ENCODE peak calls at places on chromosomes 2 and 18, in six cellular contexts. One of them, this sample, is unnamed.

GRCh38 chr2:58140508-58141072 is 94.0 kb downstream of the VRK2 start:
- DNase-seq in ovary: no peak
- DNase-seq in A549: no peak
- DNase-seq in SJSA1: no peak
- DNase-seq in uterus: no peak
- DNase-seq in tibial artery: no peak
- DNase-seq in this sample: no peak

GRCh38 chr2:178006710-178007109 is 65.9 kb downstream of the PDE11A start:
- DNase-seq in ovary: no peak
- DNase-seq in A549: no peak
- DNase-seq in SJSA1: no peak
- DNase-seq in uterus: no peak
- DNase-seq in tibial artery: no peak
- DNase-seq in this sample: no peak

GRCh38 chr2:167550448-167550847 is 662.2 kb downstream of the XIRP2 start:
- DNase-seq in ovary: no peak
- DNase-seq in A549: peak; percentile 26
- DNase-seq in SJSA1: no peak
- DNase-seq in uterus: no peak
- DNase-seq in tibial artery: no peak
- DNase-seq in this sample: no peak

GRCh38 chr18:23281626-23282436 is 146.5 kb downstream of the CABLES1 start:
- DNase-seq in ovary: no peak
- DNase-seq in A549: peak; percentile 10
- DNase-seq in SJSA1: peak; percentile 71
- DNase-seq in uterus: no peak
- DNase-seq in tibial artery: no peak
- DNase-seq in this sample: no peak

GRCh38 chr2:39618736-39619135 is 47.0 kb upstream of the TMEM178A start:
- DNase-seq in ovary: no peak
- DNase-seq in A549: no peak
- DNase-seq in SJSA1: no peak
- DNase-seq in uterus: no peak
- DNase-seq in tibial artery: no peak
- DNase-seq in this sample: no peak

GRCh38 chr2:62505649-62506420 is at the start of gene TMEM17:
- DNase-seq in ovary: peak; percentile 95
- DNase-seq in A549: peak; percentile 97
- DNase-seq in SJSA1: peak; percentile 94
- DNase-seq in uterus: peak; percentile 95
- DNase-seq in tibial artery: peak; percentile 96
- DNase-seq in this sample: peak; percentile 93

GRCh38 chr2:234422242-234422641 is 74.6 kb downstream of the ARL4C start:
- DNase-seq in ovary: no peak
- DNase-seq in A549: peak; percentile 92
- DNase-seq in SJSA1: no peak
- DNase-seq in uterus: no peak
- DNase-seq in tibial artery: no peak
- DNase-seq in this sample: no peak

GRCh38 chr2:233101826-233102225 is 41.7 kb downstream of the INPP5D start:
- DNase-seq in ovary: no peak
- DNase-seq in A549: no peak
- DNase-seq in SJSA1: no peak
- DNase-seq in uterus: no peak
- DNase-seq in tibial artery: no peak
- DNase-seq in this sample: no peak

GRCh38 chr2:222293660-222294630 is 4.9 kb downstream of the PAX3 start:
- DNase-seq in ovary: no peak
- DNase-seq in A549: no peak
- DNase-seq in SJSA1: no peak
- DNase-seq in uterus: no peak
- DNase-seq in tibial artery: no peak
- DNase-seq in this sample: no peak

GRCh38 chr2:173339807-173340206 is 14.9 kb upstream of the CDCA7 start:
- DNase-seq in ovary: no peak
- DNase-seq in A549: no peak
- DNase-seq in SJSA1: no peak
- DNase-seq in uterus: no peak
- DNase-seq in tibial artery: no peak
- DNase-seq in this sample: no peak

GRCh38 chr2:100427627-100428258 is 10.3 kb upstream of the CHST10 start:
- DNase-seq in ovary: peak; percentile 56
- DNase-seq in A549: peak; percentile 59
- DNase-seq in SJSA1: no peak
- DNase-seq in uterus: peak; percentile 49
- DNase-seq in tibial artery: no peak
- DNase-seq in this sample: peak; percentile 57

GRCh38 chr2:46431481-46432235 is 47.7 kb upstream of the TMEM247 start:
- DNase-seq in ovary: no peak
- DNase-seq in A549: no peak
- DNase-seq in SJSA1: no peak
- DNase-seq in uterus: no peak
- DNase-seq in tibial artery: no peak
- DNase-seq in this sample: no peak

GRCh38 chr2:40797115-40797514 is 345.2 kb upstream of the SLC8A1 start:
- DNase-seq in ovary: no peak
- DNase-seq in A549: no peak
- DNase-seq in SJSA1: no peak
- DNase-seq in uterus: peak; percentile 20
- DNase-seq in tibial artery: no peak
- DNase-seq in this sample: no peak

GRCh38 chr2:112712903-112713584 is 7.8 kb upstream of the NT5DC4 start:
- DNase-seq in ovary: no peak
- DNase-seq in A549: peak; percentile 45
- DNase-seq in SJSA1: peak; percentile 36
- DNase-seq in uterus: no peak
- DNase-seq in tibial artery: no peak
- DNase-seq in this sample: no peak

GRCh38 chr2:20421336-20421987 is 25.4 kb upstream of the RHOB start:
- DNase-seq in ovary: no peak
- DNase-seq in A549: no peak
- DNase-seq in SJSA1: no peak
- DNase-seq in uterus: no peak
- DNase-seq in tibial artery: peak; percentile 73
- DNase-seq in this sample: no peak
- H3K4me1 ChIP-seq in ovary: peaks cover 21% of the 10 kb centered on the region
- H3K4me1 ChIP-seq in A549: peaks cover 2% of the 10 kb centered on the region
- H3K4me1 ChIP-seq in SJSA1: peaks cover 64% of the 10 kb centered on the region
- H3K4me1 ChIP-seq in uterus: peaks cover 9% of the 10 kb centered on the region
- H3K4me1 ChIP-seq in tibial artery: peaks cover 66% of the 10 kb centered on the region
- H3K4me1 ChIP-seq in this sample: peaks cover 31% of the 10 kb centered on the region

GRCh38 chr2:237869357-237870102 is 10.1 kb downstream of the RAMP1 start:
- DNase-seq in ovary: no peak
- DNase-seq in A549: no peak
- DNase-seq in SJSA1: no peak
- DNase-seq in uterus: no peak
- DNase-seq in tibial artery: no peak
- DNase-seq in this sample: no peak

GRCh38 chr2:237872178-237872887 is 12.9 kb downstream of the RAMP1 start:
- DNase-seq in ovary: no peak
- DNase-seq in A549: no peak
- DNase-seq in SJSA1: no peak
- DNase-seq in uterus: peak; percentile 18
- DNase-seq in tibial artery: peak; percentile 56
- DNase-seq in this sample: no peak

GRCh38 chr2:237870754-237871651 is 11.6 kb downstream of the RAMP1 start:
- DNase-seq in ovary: no peak
- DNase-seq in A549: no peak
- DNase-seq in SJSA1: no peak
- DNase-seq in uterus: peak; percentile 61
- DNase-seq in tibial artery: peak; percentile 60
- DNase-seq in this sample: no peak

GRCh38 chr2:237868631-237869356 is 9.4 kb downstream of the RAMP1 start:
- DNase-seq in ovary: no peak
- DNase-seq in A549: no peak
- DNase-seq in SJSA1: no peak
- DNase-seq in uterus: peak; percentile 65
- DNase-seq in tibial artery: no peak
- DNase-seq in this sample: no peak

DNA sequence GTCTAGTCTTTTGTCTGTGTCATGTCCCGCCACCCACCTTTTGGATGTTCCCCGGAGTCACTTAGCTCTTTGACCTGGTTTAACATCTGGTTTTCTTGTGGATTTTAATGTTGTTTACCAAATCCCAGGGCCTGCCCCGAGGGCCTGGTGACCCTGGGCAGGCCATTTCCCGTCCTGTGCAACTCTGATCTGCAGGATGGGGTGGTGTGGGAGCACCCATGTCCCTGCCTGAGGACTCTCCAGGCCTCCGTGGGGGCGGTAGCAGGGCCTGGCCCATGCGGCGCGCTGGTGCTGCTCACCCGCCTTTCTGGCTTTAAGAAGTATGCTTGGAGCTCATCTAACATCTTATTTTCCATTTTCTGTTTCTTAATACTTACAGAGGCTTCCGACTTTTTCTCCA is 10.7 kb downstream of the RAMP1 start:
- DNase-seq in ovary: no peak
- DNase-seq in A549: no peak
- DNase-seq in SJSA1: no peak
- DNase-seq in uterus: peak; percentile 34
- DNase-seq in tibial artery: no peak
- DNase-seq in this sample: no peak
- H3K4me1 ChIP-seq in ovary: peaks cover 14% of the 10 kb centered on the region
- H3K4me1 ChIP-seq in A549: peaks cover 31% of the 10 kb centered on the region
- H3K4me1 ChIP-seq in SJSA1: peaks cover 39% of the 10 kb centered on the region
- H3K4me1 ChIP-seq in uterus: peaks cover 41% of the 10 kb centered on the region
- H3K4me1 ChIP-seq in tibial artery: peaks cover 96% of the 10 kb centered on the region
- H3K4me1 ChIP-seq in this sample: no peaks in the 10 kb centered on the region

DNA sequence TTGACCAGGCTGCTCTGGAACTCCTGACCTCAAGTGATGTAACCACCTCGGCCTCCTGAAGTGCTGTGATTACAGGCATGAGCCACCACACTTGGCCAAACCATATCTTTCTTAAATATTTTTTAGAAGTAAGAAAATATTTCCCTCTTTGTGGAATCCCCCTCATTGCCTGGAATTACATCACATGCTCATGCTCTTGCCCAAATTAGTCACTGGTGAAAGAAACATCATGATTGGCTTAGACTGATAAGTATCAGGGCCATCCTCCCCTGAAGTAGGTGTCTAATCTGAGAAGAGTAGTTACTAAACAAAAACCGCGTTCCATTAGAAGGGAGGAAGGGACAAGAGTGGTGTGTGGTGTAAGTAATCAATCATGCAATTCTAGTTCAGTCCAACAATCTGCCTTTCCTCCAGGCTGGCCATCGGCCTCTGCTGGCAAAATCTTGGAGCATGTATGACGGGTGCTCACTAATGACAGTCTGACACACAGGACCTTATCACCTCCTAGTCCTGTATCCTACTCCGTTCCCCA is 52.3 kb upstream of the SCG2 start:
- DNase-seq in ovary: no peak
- DNase-seq in A549: no peak
- DNase-seq in SJSA1: no peak
- DNase-seq in uterus: no peak
- DNase-seq in tibial artery: no peak
- DNase-seq in this sample: no peak
- H3K4me1 ChIP-seq in ovary: no peaks in the 10 kb centered on the region
- H3K4me1 ChIP-seq in A549: no peaks in the 10 kb centered on the region
- H3K4me1 ChIP-seq in SJSA1: no peaks in the 10 kb centered on the region
- H3K4me1 ChIP-seq in uterus: no peaks in the 10 kb centered on the region
- H3K4me1 ChIP-seq in tibial artery: no peaks in the 10 kb centered on the region
- H3K4me1 ChIP-seq in this sample: no peaks in the 10 kb centered on the region

GRCh38 chr2:16621348-16621747 is 44.3 kb downstream of the CYRIA start:
- DNase-seq in ovary: no peak
- DNase-seq in A549: no peak
- DNase-seq in SJSA1: no peak
- DNase-seq in uterus: no peak
- DNase-seq in tibial artery: no peak
- DNase-seq in this sample: no peak
- H3K4me1 ChIP-seq in ovary: peaks cover 11% of the 10 kb centered on the region
- H3K4me1 ChIP-seq in A549: no peaks in the 10 kb centered on the region
- H3K4me1 ChIP-seq in SJSA1: no peaks in the 10 kb centered on the region
- H3K4me1 ChIP-seq in uterus: no peaks in the 10 kb centered on the region
- H3K4me1 ChIP-seq in tibial artery: no peaks in the 10 kb centered on the region
- H3K4me1 ChIP-seq in this sample: peaks cover 24% of the 10 kb centered on the region

GRCh38 chr2:128287780-128288735 is 30.6 kb downstream of the HS6ST1 start:
- DNase-seq in ovary: no peak
- DNase-seq in A549: no peak
- DNase-seq in SJSA1: no peak
- DNase-seq in uterus: no peak
- DNase-seq in tibial artery: no peak
- DNase-seq in this sample: no peak
- H3K4me1 ChIP-seq in ovary: peaks cover 16% of the 10 kb centered on the region
- H3K4me1 ChIP-seq in A549: no peaks in the 10 kb centered on the region
- H3K4me1 ChIP-seq in SJSA1: peaks cover 19% of the 10 kb centered on the region
- H3K4me1 ChIP-seq in uterus: no peaks in the 10 kb centered on the region
- H3K4me1 ChIP-seq in tibial artery: no peaks in the 10 kb centered on the region
- H3K4me1 ChIP-seq in this sample: no peaks in the 10 kb centered on the region

DNA sequence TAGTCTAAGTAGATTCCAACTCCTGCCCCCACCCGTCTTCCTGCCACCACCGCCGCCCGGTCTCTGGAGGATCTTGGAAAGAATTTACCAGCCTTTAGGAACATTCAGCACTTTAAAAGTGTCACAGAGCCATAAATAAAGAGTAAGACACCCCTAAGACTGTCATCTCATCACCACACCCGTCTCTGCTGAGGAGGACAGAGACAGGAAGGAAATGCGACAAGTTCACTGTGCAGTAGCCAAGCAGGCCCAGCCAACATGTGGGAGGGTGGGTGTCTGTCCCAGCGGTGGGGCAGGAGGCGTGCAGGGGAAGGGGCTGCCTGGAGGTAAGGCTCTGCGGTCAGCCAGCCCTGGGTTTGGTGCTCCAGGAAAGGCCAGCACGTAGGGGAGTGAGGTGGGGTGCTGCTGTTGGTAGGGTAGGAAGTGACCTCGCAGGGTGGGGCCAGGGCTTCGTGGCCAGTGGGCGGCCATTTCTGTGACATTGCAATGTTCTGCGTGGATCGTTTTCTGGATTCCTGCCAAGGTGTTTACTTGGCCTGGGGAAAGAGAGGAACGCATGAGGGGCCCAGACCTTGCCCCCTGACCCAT is 111.6 kb downstream of the FAM210A start:
- DNase-seq in ovary: no peak
- DNase-seq in A549: no peak
- DNase-seq in SJSA1: no peak
- DNase-seq in uterus: no peak
- DNase-seq in tibial artery: no peak
- DNase-seq in this sample: peak; percentile 30
- H3K4me1 ChIP-seq in ovary: peaks cover 3% of the 10 kb centered on the region
- H3K4me1 ChIP-seq in A549: no peaks in the 10 kb centered on the region
- H3K4me1 ChIP-seq in SJSA1: peaks cover 14% of the 10 kb centered on the region
- H3K4me1 ChIP-seq in uterus: peaks cover 4% of the 10 kb centered on the region
- H3K4me1 ChIP-seq in tibial artery: peaks cover 43% of the 10 kb centered on the region
- H3K4me1 ChIP-seq in this sample: peaks cover 7% of the 10 kb centered on the region

GRCh38 chr18:55300469-55301195 is 287.4 kb downstream of the TCF4 start:
- DNase-seq in ovary: no peak
- DNase-seq in A549: no peak
- DNase-seq in SJSA1: no peak
- DNase-seq in uterus: peak; percentile 33
- DNase-seq in tibial artery: no peak
- DNase-seq in this sample: no peak
- H3K4me1 ChIP-seq in ovary: peaks cover 6% of the 10 kb centered on the region
- H3K4me1 ChIP-seq in A549: no peaks in the 10 kb centered on the region
- H3K4me1 ChIP-seq in SJSA1: peaks cover 8% of the 10 kb centered on the region
- H3K4me1 ChIP-seq in uterus: peaks cover 20% of the 10 kb centered on the region
- H3K4me1 ChIP-seq in tibial artery: peaks cover 15% of the 10 kb centered on the region
- H3K4me1 ChIP-seq in this sample: peaks cover 10% of the 10 kb centered on the region